ENCODE peak calls at places on chromosomes 6 and 20, in four cellular contexts. D is tibial nerve; Z is GM23248; X is CD8-positive, alpha-beta memory T cell. C is an unnamed sample.

GRCh38 chr6:34246563-34247391 is 2.0 kb downstream of the SMIM29 start:
- DNase-seq in X (no peak), D (no peak), Z (peak; percentile 55), C (peak; percentile 72)

GRCh38 chr6:149844480-149844879 is 19.7 kb downstream of the LRP11 start:
- DNase-seq in Z (no peak), X (no peak), D (no peak), C (no peak)

GRCh38 chr6:169450097-169450496 is 196.5 kb upstream of the THBS2 start:
- DNase-seq in X (no peak), Z (peak; percentile 27), D (no peak), C (no peak)

GRCh38 chr6:25363429-25363828 is 84.3 kb downstream of the CARMIL1 start:
- DNase-seq in Z (no peak), X (no peak), D (no peak), C (no peak)

GRCh38 chr6:107114872-107115694 is at the start of gene BEND3:
- DNase-seq in X (peak; percentile 28), D (no peak), Z (peak; percentile 47), C (peak; percentile 40)

GRCh38 chr20:10925767-10926166 is 252.0 kb upstream of the JAG1 start:
- DNase-seq in X (no peak), Z (peak; percentile 18), D (no peak), C (no peak)

GRCh38 chr20:18041462-18041861 is 16.3 kb downstream of the OVOL2 start:
- DNase-seq in Z (no peak), D (no peak), X (no peak), C (no peak)

GRCh38 chr20:9592419-9592818 is 78.0 kb downstream of the LAMP5 start:
- DNase-seq in X (no peak), D (no peak), Z (no peak), C (no peak)

GRCh38 chr6:81834141-81834621 is 81.7 kb upstream of the TENT5A start:
- DNase-seq in Z (peak; percentile 77), X (no peak), D (no peak), C (no peak)

GRCh38 chr6:106064766-106065165 is 21.4 kb upstream of the PRDM1 start:
- DNase-seq in D (no peak), Z (peak; percentile 68), X (no peak), C (no peak)

GRCh38 chr20:46355778-46356177 is 47.5 kb upstream of the CDH22 start:
- DNase-seq in Z (no peak), D (no peak), X (no peak), C (no peak)

GRCh38 chr6:70680396-70680795 is 12.7 kb downstream of the SMAP1 start:
- DNase-seq in Z (no peak), D (no peak), X (no peak), C (no peak)

GRCh38 chr6:167090171-167090570 is 32.7 kb upstream of the CCR6 start:
- DNase-seq in X (no peak), Z (no peak), D (no peak), C (no peak)

GRCh38 chr6:91412532-91412931 is 825.7 kb upstream of the MAP3K7 start:
- DNase-seq in Z (no peak), D (no peak), X (no peak), C (no peak)

GRCh38 chr20:56629464-56630085 is 469 bp downstream of the TFAP2C start:
- DNase-seq in Z (peak; percentile 64), X (no peak), D (no peak), C (no peak)

GRCh38 chr6:57035549-57035948 is 10.9 kb upstream of the KIAA1586 start:
- DNase-seq in D (no peak), Z (no peak), X (no peak), C (no peak)

GRCh38 chr6:81751388-81752083 is 945 bp downstream of the TENT5A start:
- DNase-seq in Z (peak; percentile 77), D (peak; percentile 37), X (peak; percentile 25), C (peak; percentile 72)

GRCh38 chr6:14476793-14477531 is 359.4 kb downstream of the CD83 start:
- DNase-seq in X (no peak), Z (peak; percentile 91), D (peak; percentile 80), C (no peak)

GRCh38 chr6:43228951-43229802 is at the start of gene DNPH1:
- DNase-seq in Z (peak; percentile 85), X (peak; percentile 75), D (peak; percentile 67), C (peak; percentile 96)

GRCh38 chr6:43608783-43609182 is 20.3 kb downstream of the GTPBP2 start:
- DNase-seq in X (no peak), Z (no peak), D (no peak), C (no peak)

GRCh38 chr6:149929422-149929821 is 6.5 kb upstream of the RAET1G start:
- DNase-seq in X (no peak), Z (peak; percentile 39), D (no peak), C (no peak)

GRCh38 chr6:52049252-52050050 is 38.0 kb downstream of the PKHD1 start:
- DNase-seq in Z (peak; percentile 63), D (no peak), X (no peak), C (no peak)

GRCh38 chr6:168242655-168243225 is 76.8 kb downstream of the DACT2 start:
- DNase-seq in X (no peak), D (no peak), Z (no peak), C (no peak)

GRCh38 chr20:36339646-36340592 is 33.8 kb downstream of the DLGAP4 start:
- DNase-seq in D (no peak), Z (no peak), X (no peak), C (no peak)

GRCh38 chr6:1426416-1426815 is 37.0 kb downstream of the FOXF2 start:
- DNase-seq in X (no peak), D (no peak), Z (no peak), C (no peak)

GRCh38 chr6:45560421-45560820 is 182.7 kb upstream of the SUPT3H start:
- DNase-seq in D (no peak), X (no peak), Z (no peak), C (no peak)

GRCh38 chr6:14001329-14002012 is 76.7 kb downstream of the RNF182 start:
- DNase-seq in Z (peak; percentile 99), X (no peak), D (no peak), C (no peak)

GRCh38 chr20:64052987-64053840 is 3.8 kb upstream of the SOX18 start:
- DNase-seq in D (no peak), Z (no peak), X (no peak), C (no peak)
- H3K27ac ChIP-seq in D (no peak overlapping the region), Z (no peak overlapping the region), X (no peak overlapping the region), C (peak overlapping the region; percentile 76)

DNA sequence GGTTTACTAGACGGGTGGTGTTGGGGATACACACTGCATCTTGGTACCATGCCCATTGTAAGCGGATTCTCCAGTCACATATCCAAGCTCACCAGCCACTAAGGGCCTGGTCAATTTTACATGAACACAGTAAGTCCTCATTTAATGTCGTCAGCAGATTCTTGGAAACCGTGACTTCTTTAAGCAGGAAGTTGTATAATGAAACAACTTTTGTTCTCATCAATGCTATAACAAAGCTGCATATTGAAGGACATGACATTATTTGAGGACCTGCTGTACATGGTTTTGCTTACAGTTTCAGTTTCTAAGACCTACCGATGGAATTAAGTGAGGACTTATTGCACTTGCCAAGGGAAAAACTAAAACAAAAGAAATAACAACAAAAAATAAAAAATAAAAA is 295.6 kb downstream of the SYNE1 start:
- DNase-seq in Z (no peak), D (no peak), X (no peak), C (no peak)
- H3K36me3 ChIP-seq in Z (peaks cover 87% of the 10 kb centered on the region), D (peaks cover 84% of the 10 kb centered on the region), X (no peaks in the 10 kb centered on the region), C (peaks cover 93% of the 10 kb centered on the region)

DNA sequence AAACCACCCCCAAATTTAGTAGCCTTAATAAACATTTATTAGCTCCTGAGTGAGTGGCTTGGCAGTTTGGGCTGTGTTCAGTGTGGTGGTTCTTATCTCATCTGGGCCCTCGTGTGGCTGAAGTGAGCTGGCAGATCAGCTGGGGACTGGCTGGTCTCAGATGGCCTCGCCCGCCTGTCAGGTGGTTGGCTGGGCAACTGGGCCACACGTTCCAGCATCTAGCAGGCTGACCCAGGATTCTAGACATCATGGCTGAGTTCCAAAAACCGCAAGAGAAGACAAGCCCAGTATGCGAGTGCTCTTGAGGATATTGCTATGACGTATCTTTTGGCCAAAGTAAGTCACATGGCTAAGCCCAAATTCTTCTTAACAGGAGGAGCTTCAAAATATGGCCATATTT is 28.9 kb downstream of the EIF2S2 start:
- DNase-seq in X (no peak), D (peak; percentile 67), Z (peak; percentile 96), C (peak; percentile 90)
- H3K27ac ChIP-seq in X (no peak overlapping the region), D (no peak overlapping the region), Z (peak overlapping the region; percentile 72), C (peak overlapping the region; percentile 50)

GRCh38 chr6:20142866-20143265 is 69.4 kb downstream of the MBOAT1 start:
- DNase-seq in Z (no peak), D (no peak), X (no peak), C (no peak)
- H3K36me3 ChIP-seq in Z (no peaks in the 10 kb centered on the region), D (peaks cover 69% of the 10 kb centered on the region), X (no peaks in the 10 kb centered on the region), C (peaks cover 51% of the 10 kb centered on the region)

GRCh38 chr20:37596890-37597539 is 69.3 kb upstream of the BLCAP start:
- DNase-seq in Z (no peak), X (no peak), D (no peak), C (no peak)

GRCh38 chr20:37600486-37600885 is 72.8 kb upstream of the BLCAP start:
- DNase-seq in Z (no peak), X (no peak), D (no peak), C (no peak)

GRCh38 chr20:37598101-37598530 is 70.4 kb upstream of the BLCAP start:
- DNase-seq in D (no peak), Z (no peak), X (no peak), C (no peak)

GRCh38 chr20:37596168-37596567 is 68.5 kb upstream of the BLCAP start:
- DNase-seq in X (no peak), Z (no peak), D (no peak), C (no peak)

DNA sequence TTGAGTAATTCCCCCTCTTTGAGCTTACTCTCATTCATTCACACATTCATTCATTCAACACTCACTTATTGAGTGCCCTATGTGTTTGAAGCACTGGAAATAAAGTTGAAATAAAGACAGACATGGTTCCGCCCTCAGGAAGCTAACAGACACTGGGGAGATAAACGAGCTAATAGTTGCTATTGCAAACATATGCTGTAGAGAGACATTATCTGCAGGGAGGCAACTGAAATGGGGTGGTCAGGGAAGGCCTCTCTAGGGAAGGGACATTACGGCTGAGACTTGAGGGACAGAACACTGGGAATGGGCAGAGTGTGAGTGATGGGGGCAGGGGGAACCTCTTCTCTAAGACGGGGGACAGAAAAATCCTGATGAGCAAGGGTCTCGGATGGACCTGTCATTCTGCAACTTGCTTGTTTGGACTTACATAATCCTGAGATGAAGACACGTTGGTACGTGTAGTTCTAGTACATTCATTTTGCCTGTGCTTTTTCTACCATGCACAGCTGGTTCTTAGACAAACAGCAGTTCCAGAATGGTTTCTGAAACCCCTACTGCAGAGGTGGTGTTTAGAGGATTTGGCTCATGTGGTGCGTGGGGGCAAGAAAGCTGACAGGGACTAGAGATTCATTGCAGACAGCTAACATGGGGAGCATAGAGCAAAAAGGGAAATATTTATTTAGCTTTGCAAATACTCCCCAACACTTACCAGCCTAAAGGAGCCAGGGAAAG is 71.1 kb upstream of the BLCAP start:
- DNase-seq in D (no peak), Z (no peak), X (no peak), C (no peak)
- H3K27ac ChIP-seq in D (no peak overlapping the region), Z (no peak overlapping the region), X (no peak overlapping the region), C (no peak overlapping the region)

C was measured in left lung.